ENCODE peak calls at places on chromosomes 7 and 10, in four cellular contexts. One of them, this sample, is unnamed.

GRCh38 chr10:54368984-54369383 is 432.0 kb downstream of the PCDH15 start:
- DNase-seq in cardiac fibroblast: no peak
- DNase-seq in HFF-Myc: no peak
- DNase-seq in heart left ventricle: no peak
- DNase-seq in this sample: no peak

GRCh38 chr10:77173615-77174461 is 463.8 kb downstream of the KCNMA1 start:
- DNase-seq in cardiac fibroblast: peak
- DNase-seq in HFF-Myc: peak
- DNase-seq in heart left ventricle: peak
- DNase-seq in this sample: peak

GRCh38 chr7:125195156-125195555 is 265.5 kb upstream of the POT1 start:
- DNase-seq in cardiac fibroblast: peak
- DNase-seq in HFF-Myc: no peak
- DNase-seq in heart left ventricle: no peak
- DNase-seq in this sample: no peak

GRCh38 chr7:42932861-42933591 is 850 bp downstream of the MRPL32 start:
- DNase-seq in cardiac fibroblast: peak
- DNase-seq in HFF-Myc: no peak
- DNase-seq in heart left ventricle: peak
- DNase-seq in this sample: no peak

GRCh38 chr7:104207731-104208420 is at the start of gene ORC5:
- DNase-seq in cardiac fibroblast: peak
- DNase-seq in HFF-Myc: peak
- DNase-seq in heart left ventricle: peak
- DNase-seq in this sample: peak

GRCh38 chr10:69515699-69516547 is 57.3 kb downstream of the NEUROG3 start:
- DNase-seq in cardiac fibroblast: peak
- DNase-seq in HFF-Myc: peak
- DNase-seq in heart left ventricle: peak
- DNase-seq in this sample: peak

GRCh38 chr10:35460852-35461460 is 124.6 kb downstream of the CCNY start:
- DNase-seq in cardiac fibroblast: no peak
- DNase-seq in HFF-Myc: no peak
- DNase-seq in heart left ventricle: no peak
- DNase-seq in this sample: no peak

GRCh38 chr10:84825330-84825729 is 496.9 kb downstream of the CCSER2 start:
- DNase-seq in cardiac fibroblast: peak
- DNase-seq in HFF-Myc: peak
- DNase-seq in heart left ventricle: peak
- DNase-seq in this sample: peak

GRCh38 chr10:74103560-74104248 is 46.9 kb downstream of the AP3M1 start:
- DNase-seq in cardiac fibroblast: peak
- DNase-seq in HFF-Myc: no peak
- DNase-seq in heart left ventricle: no peak
- DNase-seq in this sample: peak

GRCh38 chr10:126561499-126562208 is 108.8 kb downstream of the C10orf90 start:
- DNase-seq in cardiac fibroblast: no peak
- DNase-seq in HFF-Myc: no peak
- DNase-seq in heart left ventricle: no peak
- DNase-seq in this sample: no peak

GRCh38 chr10:61733358-61733940 is 70.7 kb downstream of the CABCOCO1 start:
- DNase-seq in cardiac fibroblast: peak
- DNase-seq in HFF-Myc: no peak
- DNase-seq in heart left ventricle: no peak
- DNase-seq in this sample: peak

GRCh38 chr10:35573786-35574185 is 31.4 kb upstream of the GJD4 start:
- DNase-seq in cardiac fibroblast: no peak
- DNase-seq in HFF-Myc: no peak
- DNase-seq in heart left ventricle: no peak
- DNase-seq in this sample: no peak

GRCh38 chr7:82078807-82079206 is 309.0 kb upstream of the HGF start:
- DNase-seq in cardiac fibroblast: no peak
- DNase-seq in HFF-Myc: no peak
- DNase-seq in heart left ventricle: no peak
- DNase-seq in this sample: no peak

GRCh38 chr7:100705753-100706671 is at the start of gene POP7:
- DNase-seq in cardiac fibroblast: peak
- DNase-seq in HFF-Myc: peak
- DNase-seq in heart left ventricle: peak
- DNase-seq in this sample: peak

GRCh38 chr10:3893904-3894563 is 109.0 kb upstream of the KLF6 start:
- DNase-seq in cardiac fibroblast: no peak
- DNase-seq in HFF-Myc: no peak
- DNase-seq in heart left ventricle: no peak
- DNase-seq in this sample: no peak

GRCh38 chr10:26567349-26567721 is 129.2 kb downstream of the APBB1IP start:
- DNase-seq in cardiac fibroblast: no peak
- DNase-seq in HFF-Myc: no peak
- DNase-seq in heart left ventricle: no peak
- DNase-seq in this sample: no peak
- H3K4me3 ChIP-seq in cardiac fibroblast: peak
- H3K4me3 ChIP-seq in HFF-Myc: no peak
- H3K4me3 ChIP-seq in heart left ventricle: peak
- H3K4me3 ChIP-seq in this sample: peak

DNA sequence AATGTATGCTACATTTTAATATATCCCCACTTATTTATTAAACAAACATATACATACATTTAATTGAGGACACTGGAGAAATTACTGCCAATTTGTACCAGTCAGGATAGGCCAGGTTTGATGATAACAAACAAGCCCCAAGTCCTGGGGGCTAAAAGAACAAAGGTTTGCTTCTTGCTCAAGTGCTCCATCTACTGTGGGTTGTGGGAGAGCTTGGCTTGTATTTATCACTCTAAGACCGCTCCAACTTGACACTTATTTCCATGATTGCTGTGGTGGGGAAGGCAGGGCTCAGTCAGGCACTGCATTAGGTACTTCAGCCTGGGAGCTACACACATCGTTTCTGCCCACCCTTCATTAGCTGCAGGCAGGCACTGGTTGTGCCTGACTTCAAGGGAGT is 136.6 kb upstream of the ZNF32 start:
- DNase-seq in cardiac fibroblast: peak
- DNase-seq in HFF-Myc: no peak
- DNase-seq in heart left ventricle: no peak
- DNase-seq in this sample: no peak
- TF ChIP-seq CTCF in cardiac fibroblast: peak
- TF ChIP-seq CTCF in HFF-Myc: peak
- TF ChIP-seq CTCF in heart left ventricle: peak
- TF ChIP-seq CTCF in this sample: no peak

GRCh38 chr7:2688409-2689342 is 674 bp downstream of the AMZ1 start:
- DNase-seq in cardiac fibroblast: no peak
- DNase-seq in HFF-Myc: no peak
- DNase-seq in heart left ventricle: no peak
- DNase-seq in this sample: no peak
- H3K4me3 ChIP-seq in cardiac fibroblast: peak
- H3K4me3 ChIP-seq in HFF-Myc: no peak
- H3K4me3 ChIP-seq in heart left ventricle: no peak
- H3K4me3 ChIP-seq in this sample: no peak

GRCh38 chr7:15005672-15006071 is 103.1 kb upstream of the DGKB start:
- DNase-seq in cardiac fibroblast: no peak
- DNase-seq in HFF-Myc: no peak
- DNase-seq in heart left ventricle: no peak
- DNase-seq in this sample: no peak

GRCh38 chr7:15011289-15011688 is 108.7 kb upstream of the DGKB start:
- DNase-seq in cardiac fibroblast: no peak
- DNase-seq in HFF-Myc: no peak
- DNase-seq in heart left ventricle: no peak
- DNase-seq in this sample: no peak

GRCh38 chr7:15012135-15012534 is 109.6 kb upstream of the DGKB start:
- DNase-seq in cardiac fibroblast: no peak
- DNase-seq in HFF-Myc: no peak
- DNase-seq in heart left ventricle: peak
- DNase-seq in this sample: no peak

GRCh38 chr7:15007507-15007906 is 105.0 kb upstream of the DGKB start:
- DNase-seq in cardiac fibroblast: no peak
- DNase-seq in HFF-Myc: peak
- DNase-seq in heart left ventricle: no peak
- DNase-seq in this sample: no peak
- TF ChIP-seq CTCF in cardiac fibroblast: peak
- TF ChIP-seq CTCF in HFF-Myc: peak
- TF ChIP-seq CTCF in heart left ventricle: no peak
- TF ChIP-seq CTCF in this sample: peak

GRCh38 chr10:102398172-102399020 is 2.9 kb downstream of the NFKB2 start:
- DNase-seq in cardiac fibroblast: no peak
- DNase-seq in HFF-Myc: no peak
- DNase-seq in heart left ventricle: peak
- DNase-seq in this sample: no peak
- H3K4me3 ChIP-seq in cardiac fibroblast: no peak
- H3K4me3 ChIP-seq in HFF-Myc: no peak
- H3K4me3 ChIP-seq in heart left ventricle: no peak
- H3K4me3 ChIP-seq in this sample: no peak

GRCh38 chr10:113524120-113524519 is 28.7 kb upstream of the HABP2 start:
- DNase-seq in cardiac fibroblast: no peak
- DNase-seq in HFF-Myc: no peak
- DNase-seq in heart left ventricle: no peak
- DNase-seq in this sample: no peak
- TF ChIP-seq CTCF in cardiac fibroblast: no peak
- TF ChIP-seq CTCF in HFF-Myc: no peak
- TF ChIP-seq CTCF in heart left ventricle: no peak
- TF ChIP-seq CTCF in this sample: no peak

GRCh38 chr7:44796504-44797328 is at the start of gene PPIA:
- DNase-seq in cardiac fibroblast: peak
- DNase-seq in HFF-Myc: peak
- DNase-seq in heart left ventricle: peak
- DNase-seq in this sample: peak
- H3K4me3 ChIP-seq in cardiac fibroblast: peak
- H3K4me3 ChIP-seq in HFF-Myc: peak
- H3K4me3 ChIP-seq in heart left ventricle: peak
- H3K4me3 ChIP-seq in this sample: peak

GRCh38 chr7:55050286-55050685 is 31.5 kb downstream of the EGFR start:
- DNase-seq in cardiac fibroblast: no peak
- DNase-seq in HFF-Myc: no peak
- DNase-seq in heart left ventricle: no peak
- DNase-seq in this sample: no peak
- TF ChIP-seq CTCF in cardiac fibroblast: no peak
- TF ChIP-seq CTCF in HFF-Myc: peak
- TF ChIP-seq CTCF in heart left ventricle: no peak
- TF ChIP-seq CTCF in this sample: peak

GRCh38 chr7:2824678-2825461 is 19.2 kb downstream of the GNA12 start:
- DNase-seq in cardiac fibroblast: no peak
- DNase-seq in HFF-Myc: no peak
- DNase-seq in heart left ventricle: no peak
- DNase-seq in this sample: no peak
- H3K4me3 ChIP-seq in cardiac fibroblast: no peak
- H3K4me3 ChIP-seq in HFF-Myc: no peak
- H3K4me3 ChIP-seq in heart left ventricle: no peak
- H3K4me3 ChIP-seq in this sample: no peak

DNA sequence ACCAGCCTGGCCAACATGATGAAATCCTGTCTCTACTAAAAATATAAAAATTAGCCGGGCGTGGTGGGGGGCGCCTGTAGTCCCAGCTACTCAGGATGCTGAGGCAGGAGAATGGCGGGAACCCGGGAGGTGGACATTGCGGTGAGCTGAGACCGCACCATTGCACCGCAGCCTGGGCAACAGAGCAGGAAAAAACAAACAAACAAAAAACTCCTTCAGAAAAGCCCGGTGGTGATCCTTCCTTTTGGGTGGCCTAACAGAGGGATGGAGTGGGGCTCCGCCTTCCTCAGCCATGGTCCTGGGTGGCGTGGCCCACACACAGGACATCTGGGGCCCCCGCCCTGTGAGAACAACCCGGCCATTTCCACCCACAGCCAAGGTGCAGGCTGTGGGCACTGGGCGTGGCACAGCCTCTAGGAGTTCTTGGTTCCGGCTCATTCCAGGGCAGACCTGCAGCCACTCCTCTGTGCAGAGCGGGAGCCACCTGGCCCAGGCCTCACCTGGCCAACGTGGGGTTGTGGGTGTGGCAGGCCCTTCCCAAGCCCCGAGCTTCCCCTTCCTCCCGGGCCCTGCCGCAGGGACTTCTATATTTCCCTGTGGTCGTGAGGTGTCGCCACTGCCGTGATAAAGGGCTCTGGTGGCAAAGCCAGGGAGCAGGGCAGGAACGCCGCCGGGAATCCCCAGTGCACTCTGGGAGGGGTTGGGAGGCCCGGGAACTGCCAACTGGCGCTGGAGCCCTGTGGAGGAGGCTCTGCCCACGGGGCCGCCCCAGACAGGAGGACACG is 37.6 kb downstream of the GET4 start:
- DNase-seq in cardiac fibroblast: no peak
- DNase-seq in HFF-Myc: no peak
- DNase-seq in heart left ventricle: no peak
- DNase-seq in this sample: no peak
- TF ChIP-seq CTCF in cardiac fibroblast: no peak
- TF ChIP-seq CTCF in HFF-Myc: no peak
- TF ChIP-seq CTCF in heart left ventricle: no peak
- TF ChIP-seq CTCF in this sample: no peak

This sample was measured in astrocyte of the cerebellum.